ENCODE peak calls at places on chromosomes 6 and 20, in seven cellular contexts. U is HCT116, J is ascending aorta, E is heart right ventricle, R is IMR-90, O is cardiac fibroblast, Z is H7. I is an unnamed sample.

GRCh38 chr6:28583463-28583862 is 57.8 kb downstream of the GPX5 start:
- DNase-seq in U (no peak), J (no peak), E (no peak), R (no peak), O (no peak), Z (no peak), I (no peak)

GRCh38 chr20:33896509-33896908 is 85.4 kb downstream of the CHMP4B start:
- DNase-seq in U (no peak), J (no peak), E (no peak), R (peak; percentile 70), O (peak; percentile 39), Z (no peak), I (no peak)

GRCh38 chr20:52748235-52748950 is 223.8 kb upstream of the TSHZ2 start:
- DNase-seq in U (no peak), J (no peak), E (no peak), R (no peak), O (no peak), Z (no peak), I (no peak)

GRCh38 chr6:130115036-130115435 is 96.7 kb downstream of the L3MBTL3 start:
- DNase-seq in U (no peak), J (no peak), E (no peak), R (no peak), O (no peak), Z (no peak), I (no peak)

GRCh38 chr6:148508401-148509151 is 165.9 kb downstream of the SASH1 start:
- DNase-seq in U (no peak), J (no peak), E (no peak), R (peak; percentile 83), O (peak; percentile 79), Z (peak; percentile 34), I (no peak)

GRCh38 chr6:7391244-7391643 is 1.6 kb downstream of the RIOK1 start:
- DNase-seq in U (no peak), J (no peak), E (no peak), R (no peak), O (peak; percentile 18), Z (no peak), I (no peak)

GRCh38 chr6:143376861-143377260 is 73.6 kb downstream of the ADAT2 start:
- DNase-seq in U (no peak), J (no peak), E (no peak), R (no peak), O (no peak), Z (no peak), I (no peak)

GRCh38 chr6:4460595-4461475 is 315.4 kb upstream of the CDYL start:
- DNase-seq in U (no peak), J (peak; percentile 9), E (peak; percentile 39), R (peak; percentile 44), O (peak; percentile 72), Z (no peak), I (peak; percentile 86)

GRCh38 chr6:223136-223535 is 69.2 kb upstream of the DUSP22 start:
- DNase-seq in U (no peak), J (no peak), E (no peak), R (no peak), O (no peak), Z (no peak), I (no peak)

GRCh38 chr6:124393536-124393935 is 568.7 kb upstream of the RNF217 start:
- DNase-seq in U (no peak), J (no peak), E (no peak), R (peak; percentile 1), O (no peak), Z (no peak), I (no peak)

GRCh38 chr6:121951918-121952379 is 447.5 kb upstream of the HSF2 start:
- DNase-seq in U (no peak), J (peak; percentile 48), E (no peak), R (peak; percentile 80), O (peak; percentile 76), Z (no peak), I (no peak)

GRCh38 chr6:56450882-56451739 is 191.6 kb downstream of the DST start:
- DNase-seq in U (no peak), J (no peak), E (peak; percentile 83), R (peak; percentile 69), O (peak; percentile 72), Z (no peak), I (no peak)

GRCh38 chr20:7137395-7138151 is 370.1 kb downstream of the BMP2 start:
- DNase-seq in U (no peak), J (no peak), E (no peak), R (no peak), O (no peak), Z (no peak), I (no peak)

GRCh38 chr6:14925025-14925595 is 320.8 kb upstream of the JARID2 start:
- DNase-seq in U (no peak), J (no peak), E (no peak), R (no peak), O (no peak), Z (no peak), I (no peak)

GRCh38 chr6:32833599-32834155 is 4.9 kb downstream of the TAP2 start:
- DNase-seq in U (no peak), J (no peak), E (no peak), R (no peak), O (no peak), Z (no peak), I (no peak)

GRCh38 chr6:44285552-44286284 is 15.5 kb downstream of the TMEM151B start:
- DNase-seq in U (no peak), J (no peak), E (no peak), R (peak; percentile 35), O (peak; percentile 38), Z (peak; percentile 83), I (no peak)

GRCh38 chr6:1477432-1478090 is 88.2 kb downstream of the FOXF2 start:
- DNase-seq in U (no peak), J (no peak), E (no peak), R (peak; percentile 83), O (peak; percentile 80), Z (no peak), I (no peak)

GRCh38 chr6:81875776-81876293 is 123.4 kb upstream of the TENT5A start:
- DNase-seq in U (no peak), J (no peak), E (no peak), R (no peak), O (no peak), Z (peak; percentile 16), I (no peak)

GRCh38 chr20:37179671-37180524 is 550 bp upstream of the MROH8 start:
- DNase-seq in U (no peak), J (no peak), E (no peak), R (peak; percentile 85), O (peak; percentile 72), Z (no peak), I (no peak)

GRCh38 chr6:30885481-30885998 is 1.2 kb downstream of the DDR1 start:
- DNase-seq in U (no peak), J (no peak), E (no peak), R (peak; percentile 18), O (peak; percentile 18), Z (peak; percentile 39), I (no peak)

GRCh38 chr6:2669067-2669710 is 81.5 kb downstream of the MYLK4 start:
- DNase-seq in U (no peak), J (no peak), E (no peak), R (no peak), O (no peak), Z (no peak), I (no peak)

GRCh38 chr20:17559338-17559737 is 10.5 kb upstream of the DSTN start:
- DNase-seq in U (no peak), J (no peak), E (no peak), R (no peak), O (no peak), Z (no peak), I (no peak)

GRCh38 chr20:17556842-17557674 is 12.8 kb upstream of the DSTN start:
- DNase-seq in U (no peak), J (no peak), E (peak; percentile 70), R (peak; percentile 34), O (no peak), Z (peak; percentile 34), I (no peak)

GRCh38 chr20:17558941-17559304 is 11.0 kb upstream of the DSTN start:
- DNase-seq in U (no peak), J (no peak), E (no peak), R (no peak), O (no peak), Z (no peak), I (no peak)

GRCh38 chr20:17558154-17558940 is 11.5 kb upstream of the DSTN start:
- DNase-seq in U (peak; percentile 88), J (peak; percentile 53), E (peak; percentile 73), R (peak; percentile 91), O (peak; percentile 94), Z (peak; percentile 53), I (peak; percentile 86)

GRCh38 chr20:17557675-17558006 is 12.2 kb upstream of the DSTN start:
- DNase-seq in U (peak; percentile 78), J (no peak), E (no peak), R (peak; percentile 94), O (peak; percentile 87), Z (no peak), I (no peak)
- H3K4me3 ChIP-seq in U (peak overlapping the region; percentile 56), J (no peak overlapping the region), E (no peak overlapping the region), R (no peak overlapping the region), O (no peak overlapping the region), Z (no peak overlapping the region), I (no peak overlapping the region)

DNA sequence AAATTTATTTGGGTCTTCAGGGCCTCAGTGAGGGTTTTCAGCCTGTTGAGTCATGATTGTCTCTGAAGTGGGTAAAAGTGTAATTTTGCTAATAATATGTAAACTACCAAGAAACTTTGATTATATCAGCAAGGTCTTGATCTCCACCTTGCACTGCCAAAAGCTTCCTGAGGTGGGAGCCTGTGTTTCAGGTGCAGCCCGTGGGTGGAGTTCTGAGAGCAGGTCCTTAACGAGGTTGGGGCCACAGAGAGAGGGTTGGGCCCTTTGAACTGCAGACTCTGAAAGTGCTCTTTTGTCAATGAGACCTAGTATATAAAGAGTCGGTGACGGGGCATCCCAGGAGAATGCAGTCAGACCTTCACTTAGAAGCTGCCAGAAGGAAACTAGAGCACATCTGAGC is 129.7 kb upstream of the MAP3K4 start:
- DNase-seq in U (no peak), J (no peak), E (no peak), R (no peak), O (no peak), Z (peak; percentile 27), I (no peak)
- H3K4me3 ChIP-seq in U (no peak overlapping the region), J (no peak overlapping the region), E (no peak overlapping the region), R (no peak overlapping the region), O (no peak overlapping the region), Z (no peak overlapping the region), I (no peak overlapping the region)

GRCh38 chr6:36834576-36835293 is 4.5 kb downstream of the CPNE5 start:
- DNase-seq in U (no peak), J (no peak), E (no peak), R (no peak), O (no peak), Z (peak; percentile 80), I (no peak)
- H3K4me3 ChIP-seq in U (no peak overlapping the region), J (no peak overlapping the region), E (no peak overlapping the region), R (no peak overlapping the region), O (no peak overlapping the region), Z (no peak overlapping the region), I (no peak overlapping the region)

GRCh38 chr6:75745404-75745803 is 3.6 kb upstream of the MYO6 start:
- DNase-seq in U (no peak), J (no peak), E (no peak), R (no peak), O (no peak), Z (no peak), I (no peak)

GRCh38 chr6:75748743-75749538 is at the start of gene MYO6:
- DNase-seq in U (no peak), J (peak; percentile 23), E (peak; percentile 66), R (peak; percentile 47), O (peak; percentile 57), Z (peak; percentile 91), I (peak; percentile 75)

GRCh38 chr6:75750925-75751324 is 1.9 kb downstream of the MYO6 start:
- DNase-seq in U (no peak), J (no peak), E (no peak), R (no peak), O (no peak), Z (no peak), I (no peak)

GRCh38 chr6:75747371-75747984 is 1.6 kb upstream of the MYO6 start:
- DNase-seq in U (no peak), J (no peak), E (no peak), R (no peak), O (no peak), Z (no peak), I (no peak)

GRCh38 chr6:75747985-75748742 is 875 bp upstream of the MYO6 start:
- DNase-seq in U (no peak), J (no peak), E (no peak), R (no peak), O (no peak), Z (no peak), I (no peak)
- H3K4me3 ChIP-seq in U (peak overlapping the region; percentile 89), J (peak overlapping the region; percentile 92), E (peak overlapping the region; percentile 96), R (peak overlapping the region; percentile 86), O (peak overlapping the region; percentile 88), Z (peak overlapping the region; percentile 85), I (peak overlapping the region; percentile 87)

I was measured in coronary artery.